ENCODE peak calls at places on chromosome 18, in four cellular contexts. A is gastrocnemius medialis, H is Peyer's patch, I is fibroblast of lung. F is an unnamed sample.

GRCh38 chr18:23069481-23069880 is 65.8 kb upstream of the CABLES1 start:
- DNase-seq in A (no peak), H (peak), I (no peak), F (no peak)

GRCh38 chr18:45291616-45292612 is 323.4 kb upstream of the SLC14A2 start:
- DNase-seq in A (no peak), H (no peak), I (no peak), F (peak)

GRCh38 chr18:56873441-56874140 is 222.4 kb downstream of the WDR7 start:
- DNase-seq in A (no peak), H (no peak), I (no peak), F (no peak)

GRCh38 chr18:29160123-29160522 is 983.2 kb upstream of the CDH2 start:
- DNase-seq in A (no peak), H (no peak), I (no peak), F (no peak)

GRCh38 chr18:32438173-32438572 is 32.5 kb downstream of the GAREM1 start:
- DNase-seq in A (peak), H (no peak), I (no peak), F (no peak)

GRCh38 chr18:38456253-38456652 is 890.7 kb upstream of the CELF4 start:
- DNase-seq in A (no peak), H (no peak), I (no peak), F (no peak)

GRCh38 chr18:61334491-61334850 is 1.2 kb downstream of the CDH20 start:
- DNase-seq in A (no peak), H (no peak), I (peak), F (no peak)

GRCh38 chr18:45167631-45168225 is 447.5 kb upstream of the SLC14A2 start:
- DNase-seq in A (no peak), H (no peak), I (peak), F (peak)

GRCh38 chr18:59814872-59815271 is 84.9 kb upstream of the PMAIP1 start:
- DNase-seq in A (no peak), H (no peak), I (peak), F (peak)

GRCh38 chr18:42937434-42937833 is 178.1 kb downstream of the RIT2 start:
- DNase-seq in A (no peak), H (no peak), I (no peak), F (peak)

GRCh38 chr18:32482117-32482516 is 11.4 kb upstream of the GAREM1 start:
- DNase-seq in A (no peak), H (no peak), I (no peak), F (no peak)

GRCh38 chr18:8705941-8706544 is 687 bp downstream of the MTCL1 start:
- DNase-seq in A (no peak), H (no peak), I (no peak), F (no peak)

GRCh38 chr18:8707946-8708345 is 2.6 kb downstream of the MTCL1 start:
- DNase-seq in A (no peak), H (no peak), I (no peak), F (no peak)

GRCh38 chr18:8708670-8709069 is 3.3 kb downstream of the MTCL1 start:
- DNase-seq in A (no peak), H (no peak), I (no peak), F (no peak)

GRCh38 chr18:8706545-8706980 is 1.2 kb downstream of the MTCL1 start:
- DNase-seq in A (no peak), H (no peak), I (no peak), F (no peak)

DNA sequence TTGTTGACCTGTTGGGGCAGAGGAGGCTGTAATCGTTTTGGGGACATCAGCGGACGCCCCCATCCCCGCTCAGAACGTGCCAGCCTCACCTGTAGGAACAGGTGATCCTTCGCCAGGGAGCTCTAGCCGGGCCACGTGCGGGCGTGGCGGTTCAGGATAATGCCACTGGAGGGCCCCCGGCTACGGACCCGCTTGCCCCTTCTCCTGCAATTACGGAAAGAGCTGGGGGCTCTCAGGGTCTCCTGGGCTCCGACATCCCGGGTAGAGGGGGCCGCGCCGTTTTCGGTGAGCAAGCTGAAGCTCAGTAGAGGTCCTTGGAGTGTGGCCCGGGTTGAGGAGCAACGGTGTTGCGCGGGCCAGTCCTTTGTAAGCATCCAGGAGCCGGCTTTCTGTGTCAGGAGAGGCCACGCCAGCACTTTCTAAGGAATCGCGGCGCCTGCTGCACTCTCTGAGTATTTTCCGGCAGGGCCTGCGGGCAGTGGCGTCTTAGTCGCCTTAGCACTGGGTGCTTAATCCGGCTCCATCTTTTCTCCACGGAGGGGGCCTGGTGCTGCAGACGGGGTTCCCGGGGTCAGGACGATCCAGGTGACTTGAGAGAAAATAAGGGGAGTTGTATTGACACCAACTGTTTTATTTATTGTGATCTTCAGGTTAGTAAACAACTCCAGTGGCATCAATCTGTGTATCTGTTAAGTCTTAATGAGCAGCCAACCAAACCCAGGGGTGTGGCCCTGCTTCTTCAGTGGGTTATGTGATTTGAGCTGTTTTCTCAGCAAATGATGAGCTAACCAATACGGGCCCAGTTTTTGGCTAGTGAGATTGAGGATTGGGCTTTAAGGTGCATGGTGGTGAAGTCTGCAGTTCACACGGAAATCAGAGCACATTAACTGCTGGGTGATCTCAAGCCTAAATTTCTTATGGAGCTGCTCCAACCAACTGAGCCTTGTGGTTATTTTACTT is 1.9 kb downstream of the MTCL1 start:
- DNase-seq in A (no peak), H (peak), I (peak), F (peak)
- H3K27ac ChIP-seq in A (no peak), H (peak), I (peak), F (peak)

DNA sequence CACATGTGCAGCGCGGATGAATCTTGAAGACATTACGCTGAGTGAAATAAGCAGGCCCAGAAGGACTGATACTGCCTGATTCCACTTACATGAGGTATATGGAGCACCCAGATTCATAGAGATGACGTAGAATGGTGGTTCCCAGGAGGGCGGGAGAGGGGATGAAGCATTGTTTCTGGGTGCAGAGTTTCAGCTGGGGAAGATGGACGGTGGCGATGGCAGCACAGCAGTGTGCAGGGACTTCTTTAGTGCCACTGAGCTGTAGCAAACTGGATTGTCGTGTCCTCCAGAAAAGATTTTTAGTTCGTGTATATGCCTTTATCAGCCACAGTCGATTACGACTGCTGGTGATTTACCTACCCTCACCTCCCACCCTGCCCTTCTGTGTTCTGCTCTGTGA is 30.5 kb downstream of the RAB12 start:
- DNase-seq in A (no peak), H (no peak), I (no peak), F (no peak)
- H3K27ac ChIP-seq in A (no peak), H (no peak), I (no peak), F (no peak)

DNA sequence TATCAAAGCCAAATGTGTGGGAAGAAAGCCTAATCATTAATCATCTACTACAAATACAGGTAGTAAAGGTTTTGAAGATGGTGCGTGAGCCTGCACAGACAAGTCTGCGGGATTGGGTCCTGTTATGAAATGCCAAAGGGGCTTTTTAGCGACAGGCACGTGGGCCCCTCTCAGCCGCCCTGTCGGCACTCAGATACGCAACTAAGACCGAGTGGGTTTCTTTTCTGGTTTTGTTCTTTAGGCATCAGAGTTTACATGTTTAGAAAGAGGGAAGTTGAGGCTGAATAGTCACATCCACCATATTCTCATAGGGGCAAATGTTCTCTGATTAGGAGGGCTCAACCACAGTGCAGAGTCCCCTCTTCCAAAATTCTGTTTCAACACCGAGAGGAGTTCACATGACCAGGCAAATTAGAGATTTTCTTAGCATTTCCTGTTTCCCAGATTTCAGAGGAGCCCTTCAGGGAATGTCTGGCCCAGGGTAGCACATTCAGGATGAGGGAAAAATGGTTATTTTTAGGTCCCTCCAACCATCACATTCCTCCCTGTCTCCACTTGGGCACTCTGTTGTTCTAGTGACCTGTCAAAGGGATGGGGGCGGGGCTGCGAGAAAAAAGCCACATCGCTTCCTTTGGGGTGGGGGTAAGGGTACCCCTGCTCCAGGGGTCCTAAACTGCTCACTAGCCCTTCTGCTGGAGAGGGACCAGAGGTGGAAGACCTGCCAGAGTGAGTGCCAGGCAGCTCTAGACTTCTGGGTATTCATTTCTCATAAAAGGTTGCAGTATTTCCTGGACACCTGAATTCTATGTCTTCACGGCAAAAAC is 159.2 kb downstream of the BCL2 start:
- DNase-seq in A (no peak), H (no peak), I (no peak), F (no peak)
- H3K27ac ChIP-seq in A (no peak), H (peak), I (no peak), F (no peak)

DNA sequence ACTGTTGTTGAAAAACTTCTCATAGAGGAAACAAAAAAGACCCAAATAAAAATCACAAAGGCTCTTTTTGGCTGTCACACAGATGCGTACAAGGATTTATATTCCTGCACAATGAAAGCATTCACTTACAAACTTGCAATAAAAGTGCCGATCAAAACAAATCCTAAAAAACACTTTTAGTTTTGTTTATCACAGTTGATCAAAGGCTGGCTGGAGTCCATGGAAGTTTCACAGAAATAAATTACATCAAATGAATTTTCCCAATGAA is 20.2 kb downstream of the FBXO15 start:
- DNase-seq in A (no peak), H (no peak), I (no peak), F (no peak)
- H3K27ac ChIP-seq in A (no peak), H (no peak), I (no peak), F (no peak)

GRCh38 chr18:7567487-7568425 is 640 bp downstream of the PTPRM start:
- DNase-seq in A (peak), H (no peak), I (peak), F (peak)

GRCh38 chr18:7565677-7566076 is 1.4 kb upstream of the PTPRM start:
- DNase-seq in A (no peak), H (no peak), I (no peak), F (no peak)

GRCh38 chr18:7568426-7568825 is 1.3 kb downstream of the PTPRM start:
- DNase-seq in A (peak), H (no peak), I (peak), F (peak)

GRCh38 chr18:7566244-7566586 is 901 bp upstream of the PTPRM start:
- DNase-seq in A (no peak), H (no peak), I (peak), F (no peak)

DNA sequence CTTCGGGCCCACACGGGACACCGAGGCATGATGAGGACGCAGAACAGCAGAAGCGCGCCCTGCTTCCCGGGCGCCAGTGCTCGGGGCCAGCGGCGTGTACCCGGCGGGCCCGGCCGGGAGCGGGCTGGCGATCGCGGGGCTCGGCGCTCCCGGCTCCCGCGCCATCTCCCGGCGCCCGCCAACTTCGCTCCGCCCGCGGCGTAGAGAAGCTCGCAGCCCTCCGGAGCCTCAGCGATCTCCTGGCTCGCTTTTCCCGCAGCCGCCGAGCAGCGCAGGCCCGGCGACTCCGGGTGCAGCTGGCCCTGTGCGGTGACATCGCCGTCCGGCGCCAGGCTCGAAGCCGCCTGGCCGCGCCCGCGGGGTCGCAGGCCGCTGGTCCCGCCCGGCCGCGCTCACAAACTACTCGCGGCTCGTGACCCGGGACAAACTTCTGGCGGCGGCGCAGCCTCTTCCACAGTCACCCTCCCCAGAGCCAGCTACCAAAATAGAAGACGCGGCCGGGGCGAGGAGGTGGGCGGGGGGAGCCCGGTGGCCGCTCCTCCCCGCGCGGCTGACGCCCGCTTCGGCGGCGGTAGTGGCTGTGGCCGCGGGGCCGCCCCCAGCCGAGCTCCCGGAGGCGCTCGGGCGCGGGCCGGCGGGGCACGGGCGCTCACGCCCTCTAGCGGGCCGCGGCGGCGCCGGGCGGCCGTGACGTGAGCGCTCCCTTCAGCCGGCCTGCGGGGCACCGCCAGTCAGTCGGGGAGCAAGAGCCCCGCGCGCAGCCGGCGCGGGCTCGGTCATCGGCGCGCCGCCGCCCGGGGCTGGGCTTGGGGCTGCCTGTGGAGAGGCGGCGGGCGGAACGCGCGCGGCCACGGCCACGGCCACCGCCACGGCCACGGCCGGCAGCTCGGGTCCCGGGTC is at the start of gene PTPRM:
- DNase-seq in A (peak), H (peak), I (peak), F (peak)
- H3K27ac ChIP-seq in A (peak), H (peak), I (peak), F (peak)

DNA sequence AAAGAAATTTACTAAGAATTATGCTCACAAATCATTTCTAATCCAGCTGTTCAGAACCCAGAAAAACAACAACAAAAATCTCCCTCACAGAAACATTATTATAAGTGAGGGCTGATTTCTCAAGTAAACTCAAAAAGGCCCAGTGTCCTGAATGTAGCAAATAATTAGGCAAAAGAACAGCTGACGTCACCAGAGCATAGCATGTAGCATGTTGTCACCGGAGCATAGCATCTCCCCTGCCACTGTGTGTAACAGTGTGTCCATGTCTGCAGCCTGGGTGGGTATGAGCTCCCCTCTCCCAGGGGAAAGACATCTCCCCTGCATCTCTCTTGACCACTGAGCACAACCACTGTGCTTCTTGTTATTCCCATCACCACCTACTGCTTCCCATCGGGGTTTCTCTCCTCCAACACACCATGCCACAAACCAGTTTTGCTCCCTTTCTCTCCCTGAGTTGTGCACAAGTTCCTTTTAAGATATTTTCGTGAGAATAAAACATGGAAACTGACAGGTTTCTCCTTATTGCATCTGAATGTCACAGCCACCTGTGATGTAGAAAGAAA is 126.7 kb downstream of the CABYR start:
- DNase-seq in A (no peak), H (no peak), I (no peak), F (no peak)
- H3K27ac ChIP-seq in A (peak), H (peak), I (no peak), F (no peak)

DNA sequence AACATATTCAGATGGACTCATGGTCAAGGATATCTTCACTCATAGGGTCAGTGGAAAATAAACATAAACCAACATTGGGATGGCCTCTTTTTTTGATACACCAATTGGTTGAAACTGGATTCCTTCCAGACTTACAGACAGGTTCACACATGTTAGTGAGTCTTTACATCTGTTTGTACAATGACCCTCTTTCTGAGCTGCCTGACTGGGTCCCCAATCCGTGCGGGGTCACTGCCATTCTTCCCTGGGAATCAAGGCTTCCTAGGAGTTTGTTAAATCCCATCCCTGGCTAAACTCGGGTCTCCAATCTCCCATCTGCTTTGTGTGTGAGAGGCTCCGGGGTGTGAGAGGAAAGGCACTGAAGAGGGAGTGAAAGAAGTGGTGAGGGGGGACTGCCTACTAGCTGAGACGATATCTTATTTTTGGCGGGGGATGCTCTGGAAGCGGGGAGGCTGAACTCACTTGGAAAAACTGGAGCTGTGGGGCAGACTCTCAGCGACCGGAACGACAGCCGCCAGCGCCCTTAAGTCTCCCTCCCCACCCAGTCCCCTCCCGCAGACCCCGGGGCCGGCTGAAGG is 487 bp downstream of the STARD6 start:
- DNase-seq in A (no peak), H (no peak), I (no peak), F (no peak)
- H3K27ac ChIP-seq in A (peak), H (peak), I (peak), F (peak)

F was measured in mesenchymal stem cell.